ENCODE peak calls at places on chromosomes 5 and 9, in ten cellular contexts. One of them, this sample, is unnamed.

GRCh38 chr5:35904443-35905132 is 33.8 kb downstream of the CAPSL start:
- DNase-seq in bronchial epithelial cell: no peak
- DNase-seq in GM13977: peak
- DNase-seq in right lobe of liver: no peak
- DNase-seq in H7: no peak
- DNase-seq in breast epithelium: no peak
- DNase-seq in Karpas-422: no peak
- DNase-seq in GM12891: peak
- DNase-seq in WTC11: no peak
- DNase-seq in ovary: no peak
- DNase-seq in this sample: no peak

GRCh38 chr5:88889165-88890069 is 6.4 kb upstream of the MEF2C start:
- DNase-seq in breast epithelium: peak
- DNase-seq in right lobe of liver: peak
- DNase-seq in ovary: peak
- DNase-seq in GM12891: no peak
- DNase-seq in GM13977: peak
- DNase-seq in Karpas-422: peak
- DNase-seq in WTC11: peak
- DNase-seq in H7: peak
- DNase-seq in bronchial epithelial cell: no peak
- DNase-seq in this sample: peak

GRCh38 chr5:159873680-159874079 is 42.6 kb upstream of the ADRA1B start:
- DNase-seq in ovary: no peak
- DNase-seq in right lobe of liver: no peak
- DNase-seq in GM12891: no peak
- DNase-seq in bronchial epithelial cell: peak
- DNase-seq in H7: no peak
- DNase-seq in Karpas-422: no peak
- DNase-seq in GM13977: no peak
- DNase-seq in WTC11: no peak
- DNase-seq in breast epithelium: no peak
- DNase-seq in this sample: no peak

GRCh38 chr5:16934669-16935068 is 1.4 kb downstream of the MYO10 start:
- DNase-seq in H7: no peak
- DNase-seq in right lobe of liver: no peak
- DNase-seq in WTC11: no peak
- DNase-seq in bronchial epithelial cell: peak
- DNase-seq in GM13977: no peak
- DNase-seq in GM12891: no peak
- DNase-seq in breast epithelium: no peak
- DNase-seq in ovary: no peak
- DNase-seq in Karpas-422: no peak
- DNase-seq in this sample: no peak

GRCh38 chr9:121075251-121076036 is 689 bp downstream of the CNTRL start:
- DNase-seq in H7: no peak
- DNase-seq in Karpas-422: peak
- DNase-seq in GM12891: no peak
- DNase-seq in ovary: no peak
- DNase-seq in WTC11: no peak
- DNase-seq in bronchial epithelial cell: peak
- DNase-seq in breast epithelium: no peak
- DNase-seq in right lobe of liver: no peak
- DNase-seq in GM13977: peak
- DNase-seq in this sample: peak

GRCh38 chr9:2570615-2571479 is 50.7 kb upstream of the VLDLR start:
- DNase-seq in H7: no peak
- DNase-seq in bronchial epithelial cell: peak
- DNase-seq in Karpas-422: peak
- DNase-seq in breast epithelium: peak
- DNase-seq in GM12891: no peak
- DNase-seq in right lobe of liver: peak
- DNase-seq in WTC11: no peak
- DNase-seq in ovary: peak
- DNase-seq in GM13977: no peak
- DNase-seq in this sample: peak

GRCh38 chr9:33198163-33198562 is 31.0 kb upstream of the B4GALT1 start:
- DNase-seq in WTC11: no peak
- DNase-seq in right lobe of liver: no peak
- DNase-seq in H7: no peak
- DNase-seq in bronchial epithelial cell: no peak
- DNase-seq in breast epithelium: peak
- DNase-seq in ovary: peak
- DNase-seq in GM12891: no peak
- DNase-seq in Karpas-422: no peak
- DNase-seq in GM13977: no peak
- DNase-seq in this sample: no peak

GRCh38 chr5:1437452-1437851 is 7.8 kb downstream of the SLC6A3 start:
- DNase-seq in ovary: no peak
- DNase-seq in right lobe of liver: no peak
- DNase-seq in GM12891: no peak
- DNase-seq in H7: peak
- DNase-seq in WTC11: peak
- DNase-seq in breast epithelium: no peak
- DNase-seq in Karpas-422: no peak
- DNase-seq in GM13977: no peak
- DNase-seq in bronchial epithelial cell: peak
- DNase-seq in this sample: peak

GRCh38 chr5:137751869-137752491 is 2.2 kb downstream of the HNRNPA0 start:
- DNase-seq in H7: peak
- DNase-seq in WTC11: no peak
- DNase-seq in GM12891: no peak
- DNase-seq in right lobe of liver: no peak
- DNase-seq in GM13977: no peak
- DNase-seq in Karpas-422: peak
- DNase-seq in breast epithelium: no peak
- DNase-seq in bronchial epithelial cell: peak
- DNase-seq in ovary: no peak
- DNase-seq in this sample: peak

GRCh38 chr9:111250836-111251452 is 79.1 kb downstream of the OR2K2 start:
- DNase-seq in right lobe of liver: no peak
- DNase-seq in GM13977: no peak
- DNase-seq in WTC11: no peak
- DNase-seq in Karpas-422: no peak
- DNase-seq in breast epithelium: no peak
- DNase-seq in ovary: no peak
- DNase-seq in bronchial epithelial cell: no peak
- DNase-seq in H7: no peak
- DNase-seq in GM12891: no peak
- DNase-seq in this sample: no peak

GRCh38 chr5:132365213-132365612 is 4.3 kb upstream of the SLC22A5 start:
- DNase-seq in GM12891: no peak
- DNase-seq in WTC11: no peak
- DNase-seq in breast epithelium: no peak
- DNase-seq in H7: no peak
- DNase-seq in GM13977: no peak
- DNase-seq in bronchial epithelial cell: peak
- DNase-seq in right lobe of liver: no peak
- DNase-seq in ovary: no peak
- DNase-seq in Karpas-422: no peak
- DNase-seq in this sample: peak

GRCh38 chr9:123487944-123488343 is 131.9 kb downstream of the CRB2 start:
- DNase-seq in right lobe of liver: no peak
- DNase-seq in ovary: no peak
- DNase-seq in WTC11: no peak
- DNase-seq in Karpas-422: no peak
- DNase-seq in bronchial epithelial cell: no peak
- DNase-seq in H7: no peak
- DNase-seq in GM12891: no peak
- DNase-seq in breast epithelium: no peak
- DNase-seq in GM13977: no peak
- DNase-seq in this sample: no peak

GRCh38 chr5:103211858-103212500 is 46.6 kb upstream of the MACIR start:
- DNase-seq in bronchial epithelial cell: no peak
- DNase-seq in WTC11: no peak
- DNase-seq in breast epithelium: no peak
- DNase-seq in GM13977: no peak
- DNase-seq in Karpas-422: no peak
- DNase-seq in right lobe of liver: no peak
- DNase-seq in ovary: no peak
- DNase-seq in GM12891: no peak
- DNase-seq in H7: no peak
- DNase-seq in this sample: no peak

GRCh38 chr5:34598177-34598794 is 57.8 kb upstream of the RAI14 start:
- DNase-seq in GM13977: no peak
- DNase-seq in H7: no peak
- DNase-seq in right lobe of liver: no peak
- DNase-seq in Karpas-422: no peak
- DNase-seq in breast epithelium: no peak
- DNase-seq in bronchial epithelial cell: peak
- DNase-seq in ovary: no peak
- DNase-seq in GM12891: no peak
- DNase-seq in WTC11: no peak
- DNase-seq in this sample: no peak

GRCh38 chr5:66849803-66850202 is 253.6 kb downstream of the MAST4 start:
- DNase-seq in GM13977: no peak
- DNase-seq in Karpas-422: no peak
- DNase-seq in ovary: no peak
- DNase-seq in right lobe of liver: no peak
- DNase-seq in WTC11: no peak
- DNase-seq in bronchial epithelial cell: peak
- DNase-seq in GM12891: no peak
- DNase-seq in breast epithelium: no peak
- DNase-seq in H7: no peak
- DNase-seq in this sample: peak

GRCh38 chr5:104793452-104794120 is 1231.0 kb upstream of the NUDT12 start:
- DNase-seq in H7: no peak
- DNase-seq in right lobe of liver: no peak
- DNase-seq in GM13977: no peak
- DNase-seq in bronchial epithelial cell: no peak
- DNase-seq in GM12891: no peak
- DNase-seq in WTC11: no peak
- DNase-seq in Karpas-422: no peak
- DNase-seq in breast epithelium: no peak
- DNase-seq in ovary: no peak
- DNase-seq in this sample: peak

GRCh38 chr5:170443624-170444023 is 54.5 kb upstream of the KCNMB1 start:
- DNase-seq in GM12891: no peak
- DNase-seq in right lobe of liver: no peak
- DNase-seq in GM13977: no peak
- DNase-seq in H7: no peak
- DNase-seq in Karpas-422: no peak
- DNase-seq in ovary: no peak
- DNase-seq in bronchial epithelial cell: no peak
- DNase-seq in breast epithelium: no peak
- DNase-seq in WTC11: no peak
- DNase-seq in this sample: no peak

GRCh38 chr9:133071484-133072150 is 9.8 kb downstream of the CEL start:
- DNase-seq in Karpas-422: no peak
- DNase-seq in breast epithelium: no peak
- DNase-seq in ovary: no peak
- DNase-seq in GM13977: no peak
- DNase-seq in WTC11: no peak
- DNase-seq in right lobe of liver: peak
- DNase-seq in H7: peak
- DNase-seq in GM12891: no peak
- DNase-seq in bronchial epithelial cell: no peak
- DNase-seq in this sample: no peak

GRCh38 chr9:129640086-129640870 is 1.7 kb downstream of the ASB6 start:
- DNase-seq in ovary: peak
- DNase-seq in right lobe of liver: no peak
- DNase-seq in WTC11: no peak
- DNase-seq in H7: no peak
- DNase-seq in GM13977: no peak
- DNase-seq in GM12891: no peak
- DNase-seq in bronchial epithelial cell: no peak
- DNase-seq in Karpas-422: peak
- DNase-seq in breast epithelium: no peak
- DNase-seq in this sample: no peak

GRCh38 chr5:124685404-124685930 is 61.0 kb downstream of the ZNF608 start:
- DNase-seq in H7: no peak
- DNase-seq in right lobe of liver: no peak
- DNase-seq in breast epithelium: no peak
- DNase-seq in WTC11: no peak
- DNase-seq in bronchial epithelial cell: no peak
- DNase-seq in ovary: no peak
- DNase-seq in Karpas-422: no peak
- DNase-seq in GM13977: no peak
- DNase-seq in GM12891: no peak
- DNase-seq in this sample: peak

GRCh38 chr9:114867327-114867726 is 61.5 kb upstream of the TNFSF15 start:
- DNase-seq in bronchial epithelial cell: no peak
- DNase-seq in breast epithelium: no peak
- DNase-seq in Karpas-422: no peak
- DNase-seq in right lobe of liver: no peak
- DNase-seq in ovary: no peak
- DNase-seq in WTC11: no peak
- DNase-seq in H7: no peak
- DNase-seq in GM13977: no peak
- DNase-seq in GM12891: no peak
- DNase-seq in this sample: no peak

GRCh38 chr9:116907989-116908388 is 220.9 kb downstream of the TRIM32 start:
- DNase-seq in GM13977: no peak
- DNase-seq in WTC11: no peak
- DNase-seq in bronchial epithelial cell: no peak
- DNase-seq in H7: no peak
- DNase-seq in right lobe of liver: no peak
- DNase-seq in GM12891: no peak
- DNase-seq in ovary: no peak
- DNase-seq in Karpas-422: no peak
- DNase-seq in breast epithelium: no peak
- DNase-seq in this sample: no peak

GRCh38 chr9:6632516-6633328 is 12.8 kb downstream of the GLDC start:
- DNase-seq in ovary: no peak
- DNase-seq in GM12891: peak
- DNase-seq in GM13977: peak
- DNase-seq in Karpas-422: no peak
- DNase-seq in H7: peak
- DNase-seq in right lobe of liver: no peak
- DNase-seq in breast epithelium: no peak
- DNase-seq in bronchial epithelial cell: no peak
- DNase-seq in WTC11: peak
- DNase-seq in this sample: peak

GRCh38 chr5:79962580-79963222 is 28.4 kb downstream of the MTX3 start:
- DNase-seq in ovary: no peak
- DNase-seq in WTC11: no peak
- DNase-seq in GM13977: no peak
- DNase-seq in GM12891: no peak
- DNase-seq in bronchial epithelial cell: peak
- DNase-seq in H7: no peak
- DNase-seq in Karpas-422: no peak
- DNase-seq in breast epithelium: no peak
- DNase-seq in right lobe of liver: no peak
- DNase-seq in this sample: peak

GRCh38 chr5:147411612-147412310 is 98.1 kb downstream of the DPYSL3 start:
- DNase-seq in right lobe of liver: no peak
- DNase-seq in WTC11: no peak
- DNase-seq in Karpas-422: no peak
- DNase-seq in H7: no peak
- DNase-seq in GM12891: no peak
- DNase-seq in bronchial epithelial cell: no peak
- DNase-seq in ovary: no peak
- DNase-seq in breast epithelium: no peak
- DNase-seq in GM13977: no peak
- DNase-seq in this sample: no peak

GRCh38 chr9:78439866-78440830 is 143.2 kb downstream of the PSAT1 start:
- DNase-seq in ovary: no peak
- DNase-seq in bronchial epithelial cell: no peak
- DNase-seq in GM12891: no peak
- DNase-seq in Karpas-422: no peak
- DNase-seq in WTC11: no peak
- DNase-seq in breast epithelium: no peak
- DNase-seq in right lobe of liver: no peak
- DNase-seq in H7: peak
- DNase-seq in GM13977: no peak
- DNase-seq in this sample: peak

GRCh38 chr5:67095346-67095871 is 101.2 kb downstream of the CD180 start:
- DNase-seq in WTC11: no peak
- DNase-seq in H7: no peak
- DNase-seq in right lobe of liver: peak
- DNase-seq in GM12891: no peak
- DNase-seq in ovary: peak
- DNase-seq in breast epithelium: peak
- DNase-seq in Karpas-422: no peak
- DNase-seq in GM13977: no peak
- DNase-seq in bronchial epithelial cell: peak
- DNase-seq in this sample: peak

GRCh38 chr5:93579561-93580386 is 1.2 kb downstream of the NR2F1-AS1 start:
- DNase-seq in Karpas-422: no peak
- DNase-seq in H7: peak
- DNase-seq in bronchial epithelial cell: no peak
- DNase-seq in GM13977: peak
- DNase-seq in GM12891: no peak
- DNase-seq in ovary: peak
- DNase-seq in WTC11: peak
- DNase-seq in right lobe of liver: no peak
- DNase-seq in breast epithelium: no peak
- DNase-seq in this sample: peak

This sample was measured in mesendoderm.